ENCODE peak calls at places on chromosome 1, in six cellular contexts. E, Q, I, R, F and H are unnamed samples.

GRCh38 chr1:5430911-5431310 is 561.3 kb downstream of the NPHP4 start:
- DNase-seq in F (no peak), I (no peak), R (no peak), E (no peak), Q (no peak), H (no peak)

GRCh38 chr1:246142320-246142893 is 364.7 kb downstream of the SMYD3 start:
- DNase-seq in I (peak), E (peak), Q (peak), R (peak), F (no peak), H (no peak)

GRCh38 chr1:201884472-201884871 is 4.2 kb upstream of the SHISA4 start:
- DNase-seq in E (no peak), I (no peak), Q (no peak), F (no peak), R (no peak), H (no peak)

GRCh38 chr1:221832151-221832550 is 90.3 kb upstream of the DUSP10 start:
- DNase-seq in Q (no peak), R (no peak), I (no peak), F (no peak), E (peak), H (no peak)

GRCh38 chr1:52551476-52552235 is 1.2 kb downstream of the TUT4 start:
- DNase-seq in F (no peak), I (peak), E (peak), Q (peak), R (peak), H (peak)

GRCh38 chr1:25989440-25989839 is 8.4 kb downstream of the PAFAH2 start:
- DNase-seq in R (no peak), I (no peak), F (no peak), Q (no peak), E (no peak), H (no peak)

GRCh38 chr1:184992271-184992670 is 18.0 kb upstream of the NIBAN1 start:
- DNase-seq in I (no peak), Q (no peak), E (no peak), R (no peak), F (no peak), H (no peak)

GRCh38 chr1:13935336-13935735 is 235.3 kb downstream of the PRDM2 start:
- DNase-seq in I (no peak), F (no peak), E (no peak), Q (no peak), R (peak), H (no peak)

GRCh38 chr1:108830119-108831008 is 26.5 kb downstream of the AKNAD1 start:
- DNase-seq in I (peak), F (no peak), E (peak), R (peak), Q (peak), H (no peak)

GRCh38 chr1:181104790-181105133 is 16.3 kb downstream of the IER5 start:
- DNase-seq in F (no peak), Q (no peak), I (no peak), E (no peak), R (no peak), H (no peak)

GRCh38 chr1:205066221-205066818 is 17.9 kb downstream of the TMEM81 start:
- DNase-seq in R (peak), F (no peak), Q (no peak), E (no peak), I (peak), H (no peak)

GRCh38 chr1:150574260-150575071 is 4.9 kb downstream of the MCL1 start:
- DNase-seq in R (no peak), F (no peak), Q (no peak), I (no peak), E (no peak), H (no peak)

GRCh38 chr1:48807599-48808260 is 31.0 kb upstream of the BEND5 start:
- DNase-seq in F (no peak), E (no peak), Q (no peak), I (no peak), R (no peak), H (no peak)

GRCh38 chr1:111417755-111418154 is 9.8 kb downstream of the OVGP1 start:
- DNase-seq in E (no peak), I (peak), Q (peak), F (no peak), R (no peak), H (no peak)

GRCh38 chr1:229857585-229857984 is 209.5 kb upstream of the GALNT2 start:
- DNase-seq in Q (no peak), F (no peak), I (no peak), R (no peak), E (no peak), H (no peak)

GRCh38 chr1:226973898-226974543 is 33.9 kb downstream of the COQ8A start:
- DNase-seq in Q (peak), R (no peak), E (no peak), F (no peak), I (peak), H (no peak)

GRCh38 chr1:19086176-19086875 is 123.7 kb downstream of the UBR4 start:
- DNase-seq in I (no peak), F (no peak), Q (no peak), E (no peak), R (no peak), H (no peak)

GRCh38 chr1:224769987-224770693 is 154.0 kb downstream of the CNIH3 start:
- DNase-seq in I (peak), Q (peak), E (no peak), F (no peak), R (no peak), H (no peak)

GRCh38 chr1:93615201-93616150 is 66.2 kb downstream of the BCAR3 start:
- DNase-seq in I (peak), F (peak), R (peak), E (peak), Q (peak), H (no peak)

GRCh38 chr1:212718499-212718898 is 18.9 kb upstream of the BATF3 start:
- DNase-seq in R (no peak), Q (peak), E (no peak), F (no peak), I (peak), H (no peak)

GRCh38 chr1:27772581-27772931 is 463 bp upstream of the STX12 start:
- DNase-seq in F (no peak), R (no peak), I (no peak), E (no peak), Q (no peak), H (no peak)

GRCh38 chr1:27772071-27772470 is 948 bp upstream of the STX12 start:
- DNase-seq in R (no peak), I (no peak), Q (peak), E (no peak), F (no peak), H (no peak)

GRCh38 chr1:27773732-27774445 is 870 bp downstream of the STX12 start:
- DNase-seq in R (peak), I (peak), E (peak), F (no peak), Q (peak), H (peak)

GRCh38 chr1:27774654-27775053 is 1.6 kb downstream of the STX12 start:
- DNase-seq in F (no peak), Q (no peak), E (no peak), R (no peak), I (no peak), H (no peak)

DNA sequence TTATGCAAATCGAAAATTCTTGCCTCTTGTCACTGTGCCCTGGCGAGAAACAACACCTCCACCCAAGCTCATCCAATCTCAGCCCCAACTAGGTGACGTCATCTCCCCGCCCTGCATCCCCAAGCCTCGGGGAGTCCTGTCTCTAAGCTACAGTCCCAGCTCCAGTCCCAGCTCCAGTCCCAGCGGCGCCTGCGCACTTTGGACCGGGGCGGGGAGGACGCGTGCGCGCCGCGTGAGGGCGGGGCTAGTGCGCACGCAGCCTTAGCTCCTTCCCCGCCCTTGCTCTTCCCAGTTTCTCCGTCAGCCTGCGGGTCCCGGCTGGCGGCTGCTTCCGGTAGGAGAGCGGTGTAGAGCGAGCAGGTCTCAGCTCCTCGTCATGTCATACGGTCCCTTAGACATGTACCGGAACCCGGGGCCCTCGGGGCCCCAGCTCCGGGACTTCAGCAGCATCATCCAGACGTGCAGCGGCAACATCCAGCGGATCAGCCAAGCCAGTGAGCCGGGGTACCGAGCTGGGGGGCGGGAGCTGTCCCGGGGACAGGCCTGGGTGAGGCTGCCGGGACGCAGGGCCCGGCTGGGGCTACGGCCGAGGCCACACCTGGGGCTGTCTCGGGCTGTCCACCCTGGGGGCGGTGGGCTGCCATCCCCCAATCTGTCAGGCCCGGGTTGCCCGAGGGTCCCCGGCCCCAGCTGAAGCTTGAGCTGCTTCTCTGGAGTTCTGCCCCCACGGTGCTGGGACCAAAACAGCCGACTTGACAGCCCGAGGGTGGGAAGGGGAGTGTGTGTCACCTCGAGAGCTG is at the start of gene STX12:
- DNase-seq in I (peak), E (peak), R (peak), Q (peak), F (peak), H (peak)
- TF ChIP-seq CTCF in I (no peak), E (no peak), R (no peak), Q (no peak), F (no peak), H (no peak)

GRCh38 chr1:32276328-32276727 is 15.6 kb upstream of the HDAC1 start:
- DNase-seq in R (no peak), F (no peak), I (no peak), Q (no peak), E (no peak), H (no peak)
- TF ChIP-seq EZH2 in R (no peak), F (no peak), I (no peak), Q (no peak), E (no peak), H (no peak)

GRCh38 chr1:15767941-15768340 is 9.3 kb downstream of the FBLIM1 start:
- DNase-seq in R (no peak), E (no peak), I (no peak), F (no peak), Q (no peak), H (no peak)
- H3K4me3 ChIP-seq in R (no peak), E (no peak), I (no peak), F (no peak), Q (no peak), H (no peak)

GRCh38 chr1:35426097-35426586 is 131.1 kb downstream of the KIAA0319L start:
- DNase-seq in E (no peak), I (no peak), F (no peak), R (no peak), Q (no peak), H (no peak)
- TF ChIP-seq CTCF in E (no peak), I (no peak), F (no peak), R (no peak), Q (no peak), H (no peak)

GRCh38 chr1:153679337-153680119 is 1.0 kb downstream of the NPR1 start:
- DNase-seq in I (no peak), E (no peak), F (no peak), R (no peak), Q (no peak), H (no peak)
- TF ChIP-seq EZH2 in I (no peak), E (peak), F (no peak), R (no peak), Q (peak), H (peak)